ENCODE peak calls at places on chromosomes 7 and 10, in eight cellular contexts. One of them, this sample, is unnamed.

GRCh38 chr7:90178592-90179279 is 24.5 kb downstream of the STEAP1 start:
- DNase-seq in neuronal stem cell: no peak
- DNase-seq in small intestine: peak; percentile 44
- DNase-seq in body of pancreas: no peak
- DNase-seq in mesendoderm: peak; percentile 18
- DNase-seq in heart right ventricle: no peak
- DNase-seq in IMR-90: peak; percentile 67
- DNase-seq in colonic mucosa: no peak
- DNase-seq in this sample: peak; percentile 89

GRCh38 chr10:110337906-110338305 is 33.2 kb upstream of the SMNDC1 start:
- DNase-seq in colonic mucosa: no peak
- DNase-seq in IMR-90: peak; percentile 57
- DNase-seq in heart right ventricle: no peak
- DNase-seq in mesendoderm: no peak
- DNase-seq in neuronal stem cell: no peak
- DNase-seq in body of pancreas: no peak
- DNase-seq in small intestine: no peak
- DNase-seq in this sample: no peak

GRCh38 chr10:6218692-6219493 is 16.2 kb downstream of the PFKFB3 start:
- DNase-seq in heart right ventricle: no peak
- DNase-seq in colonic mucosa: no peak
- DNase-seq in body of pancreas: no peak
- DNase-seq in small intestine: no peak
- DNase-seq in neuronal stem cell: peak; percentile 17
- DNase-seq in IMR-90: peak; percentile 55
- DNase-seq in mesendoderm: peak; percentile 21
- DNase-seq in this sample: peak; percentile 100

GRCh38 chr7:129095258-129095657 is 40.3 kb upstream of the TNPO3 start:
- DNase-seq in body of pancreas: no peak
- DNase-seq in IMR-90: no peak
- DNase-seq in neuronal stem cell: no peak
- DNase-seq in heart right ventricle: no peak
- DNase-seq in mesendoderm: no peak
- DNase-seq in small intestine: peak; percentile 59
- DNase-seq in colonic mucosa: no peak
- DNase-seq in this sample: no peak

GRCh38 chr10:112000466-112000865 is 183.1 kb downstream of the GPAM start:
- DNase-seq in body of pancreas: no peak
- DNase-seq in colonic mucosa: no peak
- DNase-seq in neuronal stem cell: no peak
- DNase-seq in mesendoderm: no peak
- DNase-seq in IMR-90: no peak
- DNase-seq in heart right ventricle: no peak
- DNase-seq in small intestine: no peak
- DNase-seq in this sample: no peak

GRCh38 chr10:112990271-112990670 is 40.2 kb downstream of the TCF7L2 start:
- DNase-seq in heart right ventricle: no peak
- DNase-seq in mesendoderm: peak; percentile 45
- DNase-seq in neuronal stem cell: no peak
- DNase-seq in small intestine: no peak
- DNase-seq in body of pancreas: no peak
- DNase-seq in colonic mucosa: no peak
- DNase-seq in IMR-90: no peak
- DNase-seq in this sample: peak; percentile 81

GRCh38 chr10:44125879-44126675 is 258.8 kb downstream of the CXCL12 start:
- DNase-seq in neuronal stem cell: no peak
- DNase-seq in heart right ventricle: no peak
- DNase-seq in mesendoderm: no peak
- DNase-seq in IMR-90: peak; percentile 64
- DNase-seq in body of pancreas: no peak
- DNase-seq in colonic mucosa: no peak
- DNase-seq in small intestine: no peak
- DNase-seq in this sample: no peak

GRCh38 chr7:148912758-148913541 is 28.9 kb upstream of the EZH2 start:
- DNase-seq in IMR-90: no peak
- DNase-seq in small intestine: no peak
- DNase-seq in colonic mucosa: no peak
- DNase-seq in body of pancreas: no peak
- DNase-seq in mesendoderm: no peak
- DNase-seq in heart right ventricle: no peak
- DNase-seq in neuronal stem cell: no peak
- DNase-seq in this sample: no peak

GRCh38 chr10:19935106-19935505 is 118.9 kb downstream of the PLXDC2 start:
- DNase-seq in mesendoderm: no peak
- DNase-seq in heart right ventricle: no peak
- DNase-seq in colonic mucosa: no peak
- DNase-seq in IMR-90: no peak
- DNase-seq in neuronal stem cell: no peak
- DNase-seq in body of pancreas: no peak
- DNase-seq in small intestine: no peak
- DNase-seq in this sample: no peak

GRCh38 chr10:132457328-132458070 is 60.5 kb downstream of the PWWP2B start:
- DNase-seq in body of pancreas: no peak
- DNase-seq in IMR-90: no peak
- DNase-seq in neuronal stem cell: no peak
- DNase-seq in heart right ventricle: no peak
- DNase-seq in mesendoderm: no peak
- DNase-seq in colonic mucosa: no peak
- DNase-seq in small intestine: no peak
- DNase-seq in this sample: no peak

GRCh38 chr7:46879783-46880182 is 702.1 kb downstream of the TNS3 start:
- DNase-seq in heart right ventricle: no peak
- DNase-seq in colonic mucosa: no peak
- DNase-seq in small intestine: no peak
- DNase-seq in neuronal stem cell: no peak
- DNase-seq in mesendoderm: no peak
- DNase-seq in body of pancreas: no peak
- DNase-seq in IMR-90: no peak
- DNase-seq in this sample: no peak

GRCh38 chr10:26480909-26481703 is 43.0 kb downstream of the APBB1IP start:
- DNase-seq in neuronal stem cell: no peak
- DNase-seq in heart right ventricle: peak; percentile 11
- DNase-seq in small intestine: no peak
- DNase-seq in colonic mucosa: no peak
- DNase-seq in IMR-90: no peak
- DNase-seq in mesendoderm: no peak
- DNase-seq in body of pancreas: no peak
- DNase-seq in this sample: no peak

GRCh38 chr7:54778696-54779285 is 19.8 kb upstream of the SEC61G start:
- DNase-seq in body of pancreas: no peak
- DNase-seq in small intestine: no peak
- DNase-seq in heart right ventricle: no peak
- DNase-seq in IMR-90: peak; percentile 47
- DNase-seq in neuronal stem cell: no peak
- DNase-seq in colonic mucosa: no peak
- DNase-seq in mesendoderm: no peak
- DNase-seq in this sample: peak; percentile 19

GRCh38 chr10:80444646-80445319 is 9.3 kb upstream of the TSPAN14 start:
- DNase-seq in body of pancreas: peak; percentile 69
- DNase-seq in small intestine: peak; percentile 72
- DNase-seq in mesendoderm: peak; percentile 80
- DNase-seq in IMR-90: peak; percentile 74
- DNase-seq in colonic mucosa: peak; percentile 71
- DNase-seq in heart right ventricle: peak; percentile 78
- DNase-seq in neuronal stem cell: peak; percentile 70
- DNase-seq in this sample: peak; percentile 57

GRCh38 chr10:94122247-94122646 is 128.5 kb downstream of the PLCE1 start:
- DNase-seq in mesendoderm: no peak
- DNase-seq in heart right ventricle: no peak
- DNase-seq in small intestine: no peak
- DNase-seq in IMR-90: peak; percentile 29
- DNase-seq in body of pancreas: no peak
- DNase-seq in neuronal stem cell: no peak
- DNase-seq in colonic mucosa: no peak
- DNase-seq in this sample: no peak

GRCh38 chr7:17506090-17506489 is 207.6 kb downstream of the AHR start:
- DNase-seq in body of pancreas: peak; percentile 38
- DNase-seq in IMR-90: peak; percentile 13
- DNase-seq in neuronal stem cell: no peak
- DNase-seq in mesendoderm: no peak
- DNase-seq in heart right ventricle: no peak
- DNase-seq in small intestine: peak; percentile 21
- DNase-seq in colonic mucosa: peak; percentile 83
- DNase-seq in this sample: no peak

GRCh38 chr7:26013551-26014083 is 138.4 kb upstream of the NFE2L3 start:
- DNase-seq in small intestine: no peak
- DNase-seq in IMR-90: no peak
- DNase-seq in mesendoderm: no peak
- DNase-seq in heart right ventricle: no peak
- DNase-seq in colonic mucosa: no peak
- DNase-seq in neuronal stem cell: no peak
- DNase-seq in body of pancreas: no peak
- DNase-seq in this sample: no peak

GRCh38 chr7:90660100-90660499 is 64.0 kb downstream of the CDK14 start:
- DNase-seq in mesendoderm: no peak
- DNase-seq in IMR-90: no peak
- DNase-seq in colonic mucosa: no peak
- DNase-seq in neuronal stem cell: no peak
- DNase-seq in body of pancreas: no peak
- DNase-seq in heart right ventricle: no peak
- DNase-seq in small intestine: no peak
- DNase-seq in this sample: no peak

GRCh38 chr10:613217-613616 is 76.3 kb downstream of the DIP2C start:
- DNase-seq in heart right ventricle: peak; percentile 45
- DNase-seq in mesendoderm: no peak
- DNase-seq in small intestine: peak; percentile 63
- DNase-seq in colonic mucosa: peak; percentile 82
- DNase-seq in body of pancreas: peak; percentile 88
- DNase-seq in IMR-90: no peak
- DNase-seq in neuronal stem cell: no peak
- DNase-seq in this sample: peak; percentile 57

GRCh38 chr10:131239926-131240325 is 71.6 kb downstream of the TCERG1L start:
- DNase-seq in neuronal stem cell: no peak
- DNase-seq in body of pancreas: no peak
- DNase-seq in heart right ventricle: no peak
- DNase-seq in mesendoderm: no peak
- DNase-seq in IMR-90: no peak
- DNase-seq in small intestine: no peak
- DNase-seq in colonic mucosa: no peak
- DNase-seq in this sample: no peak

GRCh38 chr7:45683556-45684148 is 109.5 kb downstream of the ADCY1 start:
- DNase-seq in body of pancreas: no peak
- DNase-seq in IMR-90: no peak
- DNase-seq in heart right ventricle: no peak
- DNase-seq in colonic mucosa: no peak
- DNase-seq in small intestine: no peak
- DNase-seq in mesendoderm: no peak
- DNase-seq in neuronal stem cell: no peak
- DNase-seq in this sample: no peak

GRCh38 chr7:150471886-150472285 is 21.5 kb downstream of the GIMAP8 start:
- DNase-seq in small intestine: no peak
- DNase-seq in mesendoderm: no peak
- DNase-seq in colonic mucosa: no peak
- DNase-seq in neuronal stem cell: no peak
- DNase-seq in body of pancreas: no peak
- DNase-seq in IMR-90: no peak
- DNase-seq in heart right ventricle: no peak
- DNase-seq in this sample: no peak

DNA sequence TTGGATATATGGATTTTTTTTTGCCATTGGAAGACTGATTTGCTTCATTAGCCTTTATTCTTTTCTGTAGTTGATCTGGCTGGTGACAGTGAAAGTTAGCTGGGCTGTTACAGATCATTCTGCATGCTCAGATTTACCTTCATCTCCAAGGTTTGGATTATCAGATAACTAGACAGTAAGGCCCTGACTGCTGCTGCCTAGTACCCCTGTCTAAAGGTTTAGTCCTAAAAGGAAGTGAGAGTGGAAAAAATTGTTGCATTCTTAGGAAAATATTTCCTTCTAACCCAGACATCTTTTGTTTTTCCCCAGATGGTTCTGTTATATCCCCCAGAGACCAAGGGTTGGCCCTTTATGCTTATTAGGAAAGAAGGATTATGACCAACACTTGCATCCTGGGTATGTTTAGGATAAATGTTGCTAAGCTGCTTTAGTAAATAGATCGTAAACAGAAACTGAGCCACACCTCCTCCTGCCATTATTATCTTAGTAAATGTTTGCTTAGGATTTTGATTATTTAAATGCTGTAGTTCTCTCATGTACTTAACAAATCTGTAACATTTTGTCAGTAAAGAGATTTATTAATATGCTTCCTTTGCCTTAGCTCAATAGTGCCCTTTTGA is 44.3 kb downstream of the MCU start:
- DNase-seq in colonic mucosa: no peak
- DNase-seq in heart right ventricle: peak; percentile 16
- DNase-seq in small intestine: peak; percentile 63
- DNase-seq in IMR-90: peak; percentile 49
- DNase-seq in neuronal stem cell: no peak
- DNase-seq in body of pancreas: no peak
- DNase-seq in mesendoderm: peak; percentile 58
- DNase-seq in this sample: no peak
- H3K27ac ChIP-seq in colonic mucosa: no peak overlapping the region
- H3K27ac ChIP-seq in heart right ventricle: peak overlapping the region; percentile 54
- H3K27ac ChIP-seq in small intestine: peak overlapping the region; percentile 76
- H3K27ac ChIP-seq in IMR-90: peak overlapping the region; percentile 40
- H3K27ac ChIP-seq in neuronal stem cell: no peak overlapping the region
- H3K27ac ChIP-seq in body of pancreas: peak overlapping the region; percentile 20
- H3K27ac ChIP-seq in mesendoderm: no peak overlapping the region
- H3K27ac ChIP-seq in this sample: no peak overlapping the region

DNA sequence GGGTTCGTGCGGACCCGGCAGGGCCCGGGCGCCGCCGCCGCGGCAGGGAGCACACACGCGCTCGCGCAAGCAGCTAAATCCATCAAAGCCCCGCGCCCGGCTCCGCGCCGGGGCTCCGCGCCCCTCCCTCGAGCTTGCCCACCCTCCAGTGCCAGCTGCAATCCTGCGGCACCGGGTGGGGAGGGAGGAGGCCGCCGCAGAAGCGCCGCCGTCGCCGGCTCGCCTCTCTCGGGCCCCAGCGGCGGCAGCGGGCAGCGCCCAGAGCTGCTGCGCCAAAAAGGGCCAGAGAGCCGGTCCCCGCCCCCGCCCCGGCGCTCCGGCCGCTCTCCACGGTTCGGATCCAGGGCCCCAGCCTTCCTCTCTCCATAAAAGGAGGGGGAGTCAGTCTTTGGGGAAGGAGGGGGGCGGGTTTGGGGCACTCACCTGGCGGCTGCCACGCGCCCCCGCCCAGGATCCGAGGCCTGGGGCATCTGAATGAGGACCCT is 370 bp upstream of the PDGFA start:
- DNase-seq in neuronal stem cell: no peak
- DNase-seq in body of pancreas: peak; percentile 73
- DNase-seq in small intestine: no peak
- DNase-seq in heart right ventricle: peak; percentile 57
- DNase-seq in IMR-90: peak; percentile 36
- DNase-seq in colonic mucosa: no peak
- DNase-seq in mesendoderm: peak; percentile 80
- DNase-seq in this sample: peak; percentile 74
- H3K27ac ChIP-seq in neuronal stem cell: no peak overlapping the region
- H3K27ac ChIP-seq in body of pancreas: peak overlapping the region; percentile 94
- H3K27ac ChIP-seq in small intestine: peak overlapping the region; percentile 70
- H3K27ac ChIP-seq in heart right ventricle: peak overlapping the region; percentile 92
- H3K27ac ChIP-seq in IMR-90: no peak overlapping the region
- H3K27ac ChIP-seq in colonic mucosa: peak overlapping the region; percentile 80
- H3K27ac ChIP-seq in mesendoderm: no peak overlapping the region
- H3K27ac ChIP-seq in this sample: peak overlapping the region; percentile 55

GRCh38 chr10:123154943-123155505 is 822 bp downstream of the BUB3 start:
- DNase-seq in colonic mucosa: no peak
- DNase-seq in IMR-90: peak; percentile 40
- DNase-seq in body of pancreas: no peak
- DNase-seq in small intestine: peak; percentile 52
- DNase-seq in mesendoderm: no peak
- DNase-seq in neuronal stem cell: no peak
- DNase-seq in heart right ventricle: no peak
- DNase-seq in this sample: peak; percentile 69
- H3K27ac ChIP-seq in colonic mucosa: peak overlapping the region; percentile 86
- H3K27ac ChIP-seq in IMR-90: peak overlapping the region; percentile 75
- H3K27ac ChIP-seq in body of pancreas: peak overlapping the region; percentile 85
- H3K27ac ChIP-seq in small intestine: peak overlapping the region; percentile 93
- H3K27ac ChIP-seq in mesendoderm: no peak overlapping the region
- H3K27ac ChIP-seq in neuronal stem cell: no peak overlapping the region
- H3K27ac ChIP-seq in heart right ventricle: peak overlapping the region; percentile 86
- H3K27ac ChIP-seq in this sample: peak overlapping the region; percentile 88

GRCh38 chr7:137956591-137956990 is 45.3 kb downstream of the CREB3L2 start:
- DNase-seq in neuronal stem cell: no peak
- DNase-seq in colonic mucosa: no peak
- DNase-seq in heart right ventricle: no peak
- DNase-seq in IMR-90: no peak
- DNase-seq in small intestine: no peak
- DNase-seq in mesendoderm: no peak
- DNase-seq in body of pancreas: no peak
- DNase-seq in this sample: no peak
- H3K27ac ChIP-seq in neuronal stem cell: no peak overlapping the region
- H3K27ac ChIP-seq in colonic mucosa: no peak overlapping the region
- H3K27ac ChIP-seq in heart right ventricle: no peak overlapping the region
- H3K27ac ChIP-seq in IMR-90: no peak overlapping the region
- H3K27ac ChIP-seq in small intestine: peak overlapping the region; percentile 24
- H3K27ac ChIP-seq in mesendoderm: no peak overlapping the region
- H3K27ac ChIP-seq in body of pancreas: peak overlapping the region; percentile 3
- H3K27ac ChIP-seq in this sample: no peak overlapping the region

This sample was measured in mammary epithelial cell.